ENCODE peak calls at places on chromosomes 1 and 21, in ten cellular contexts. Z is astrocyte of the spinal cord; Q is stimulated activated CD8-positive, alpha-beta memory T cell treated with anti-CD3 and anti-CD28 coated beads, Interleukin-4, amount 100 ng/mL, for 1 hour; R is GOT3; B is heart left ventricle; P is Kasumi-1; D is stimulated activated CD4-positive, alpha-beta T cell treated with anti-CD3 and anti-CD28 coated beads, Interleukin-4, amount 100 ng/mL, for 1 hour; J is Calu3; V is A549; W is SW 1271. A is an unnamed sample.
A peak's percentile ranks its signal among the peaks of the same experiment; 100 is the strongest.

GRCh38 chr1:51423098-51423821 is 92.9 kb upstream of the TTC39A start:
- DNase-seq in Z (no peak), Q (no peak), R (no peak), B (no peak), P (no peak), D (no peak), J (no peak), V (no peak), W (no peak), A (no peak)

GRCh38 chr1:237730826-237731350 is 159.8 kb downstream of the ZP4 start:
- DNase-seq in Z (no peak), Q (no peak), R (no peak), B (no peak), P (no peak), D (no peak), J (no peak), V (no peak), W (no peak), A (no peak)

GRCh38 chr1:33903210-33903589 is 39.3 kb downstream of the HMGB4 start:
- DNase-seq in Z (peak; percentile 18), Q (no peak), R (no peak), B (no peak), P (no peak), D (no peak), J (no peak), V (no peak), W (no peak), A (no peak)

GRCh38 chr1:36768486-36769178 is 265.7 kb downstream of the GRIK3 start:
- DNase-seq in Z (no peak), Q (no peak), R (no peak), B (no peak), P (no peak), D (no peak), J (no peak), V (no peak), W (no peak), A (no peak)

GRCh38 chr1:92399076-92399475 is 87.6 kb downstream of the GFI1 start:
- DNase-seq in Z (no peak), Q (no peak), R (no peak), B (no peak), P (peak; percentile 22), D (no peak), J (no peak), V (no peak), W (no peak), A (no peak)

GRCh38 chr1:20403423-20404145 is 82.4 kb downstream of the CAMK2N1 start:
- DNase-seq in Z (no peak), Q (no peak), R (no peak), B (no peak), P (no peak), D (no peak), J (no peak), V (no peak), W (no peak), A (no peak)

GRCh38 chr21:46622226-46622625 is 13.2 kb upstream of the PRMT2 start:
- DNase-seq in Z (peak; percentile 92), Q (no peak), R (no peak), B (peak; percentile 46), P (peak; percentile 97), D (no peak), J (peak; percentile 75), V (no peak), W (no peak), A (peak; percentile 93)

GRCh38 chr21:31873275-31873695 is 465 bp downstream of the HUNK start:
- DNase-seq in Z (no peak), Q (no peak), R (no peak), B (no peak), P (no peak), D (no peak), J (peak; percentile 32), V (peak; percentile 8), W (no peak), A (no peak)

GRCh38 chr1:180952657-180953013 is 39.9 kb downstream of the KIAA1614 start:
- DNase-seq in Z (no peak), Q (no peak), R (no peak), B (no peak), P (no peak), D (no peak), J (no peak), V (no peak), W (no peak), A (no peak)

GRCh38 chr1:66552829-66553228 is 18.9 kb downstream of the SGIP1 start:
- DNase-seq in Z (no peak), Q (no peak), R (no peak), B (peak; percentile 50), P (no peak), D (no peak), J (no peak), V (no peak), W (no peak), A (no peak)

GRCh38 chr1:67719329-67720196 is 34.6 kb downstream of the GADD45A start:
- DNase-seq in Z (no peak), Q (no peak), R (no peak), B (no peak), P (no peak), D (no peak), J (no peak), V (no peak), W (no peak), A (no peak)

GRCh38 chr1:85463666-85464496 is 1.1 kb downstream of the DDAH1 start:
- DNase-seq in Z (peak; percentile 44), Q (no peak), R (no peak), B (no peak), P (peak; percentile 47), D (no peak), J (no peak), V (peak; percentile 8), W (peak; percentile 29), A (no peak)

GRCh38 chr1:205648212-205648910 is 16.6 kb upstream of the ELK4 start:
- DNase-seq in Z (no peak), Q (no peak), R (no peak), B (no peak), P (no peak), D (no peak), J (no peak), V (no peak), W (no peak), A (no peak)

GRCh38 chr1:203807211-203807610 is 11.8 kb downstream of the ZBED6 start:
- DNase-seq in Z (peak; percentile 71), Q (no peak), R (no peak), B (no peak), P (no peak), D (no peak), J (no peak), V (no peak), W (no peak), A (no peak)

GRCh38 chr21:45537111-45537745 is 5.0 kb downstream of the SLC19A1 start:
- DNase-seq in Z (no peak), Q (no peak), R (no peak), B (peak; percentile 22), P (no peak), D (peak; percentile 4), J (no peak), V (no peak), W (no peak), A (no peak)

GRCh38 chr21:35215870-35216269 is 166.8 kb upstream of the RUNX1 start:
- DNase-seq in Z (no peak), Q (no peak), R (no peak), B (no peak), P (no peak), D (no peak), J (no peak), V (no peak), W (no peak), A (no peak)

GRCh38 chr1:178912597-178912996 is 41.7 kb upstream of the ANGPTL1 start:
- DNase-seq in Z (no peak), Q (no peak), R (no peak), B (no peak), P (no peak), D (no peak), J (no peak), V (no peak), W (no peak), A (no peak)

GRCh38 chr1:159800177-159800935 is 1.8 kb upstream of the FCRL6 start:
- DNase-seq in Z (no peak), Q (peak; percentile 14), R (no peak), B (no peak), P (no peak), D (no peak), J (no peak), V (no peak), W (no peak), A (no peak)

GRCh38 chr1:102434421-102434820 is 437.7 kb upstream of the OLFM3 start:
- DNase-seq in Z (no peak), Q (no peak), R (no peak), B (no peak), P (peak; percentile 35), D (no peak), J (no peak), V (no peak), W (no peak), A (no peak)

GRCh38 chr1:223084466-223084865 is 58.6 kb downstream of the TLR5 start:
- DNase-seq in Z (no peak), Q (no peak), R (no peak), B (no peak), P (no peak), D (no peak), J (no peak), V (no peak), W (no peak), A (no peak)

GRCh38 chr1:180787628-180788307 is 124.9 kb upstream of the KIAA1614 start:
- DNase-seq in Z (no peak), Q (no peak), R (no peak), B (no peak), P (no peak), D (no peak), J (no peak), V (no peak), W (no peak), A (no peak)

GRCh38 chr1:187270256-187270655 is 441.5 kb downstream of the PLA2G4A start:
- DNase-seq in Z (no peak), Q (no peak), R (no peak), B (no peak), P (no peak), D (no peak), J (no peak), V (no peak), W (no peak), A (no peak)

GRCh38 chr1:18174016-18174415 is 66.4 kb downstream of the IGSF21 start:
- DNase-seq in Z (no peak), Q (no peak), R (no peak), B (no peak), P (no peak), D (no peak), J (no peak), V (no peak), W (no peak), A (no peak)

GRCh38 chr1:48236716-48237470 is 14.4 kb downstream of the SLC5A9 start:
- DNase-seq in Z (peak; percentile 26), Q (no peak), R (no peak), B (no peak), P (peak; percentile 65), D (no peak), J (peak; percentile 12), V (peak; percentile 40), W (peak; percentile 5), A (no peak)

GRCh38 chr1:173420330-173420806 is 56.8 kb upstream of the PRDX6 start:
- DNase-seq in Z (peak; percentile 88), Q (no peak), R (peak; percentile 75), B (peak; percentile 40), P (peak; percentile 88), D (peak; percentile 26), J (peak; percentile 78), V (peak; percentile 31), W (peak; percentile 64), A (peak; percentile 73)

GRCh38 chr21:44024895-44025353 is 12.8 kb downstream of the TRAPPC10 start:
- DNase-seq in Z (peak; percentile 80), Q (no peak), R (no peak), B (peak; percentile 71), P (peak; percentile 87), D (no peak), J (no peak), V (no peak), W (no peak), A (no peak)

GRCh38 chr1:59058681-59059441 is 238.0 kb upstream of the FGGY start:
- DNase-seq in Z (no peak), Q (no peak), R (no peak), B (no peak), P (no peak), D (no peak), J (no peak), V (no peak), W (no peak), A (no peak)

GRCh38 chr1:67942269-67942668 is 108.2 kb downstream of the DIRAS3 start:
- DNase-seq in Z (peak; percentile 59), Q (no peak), R (no peak), B (no peak), P (no peak), D (no peak), J (no peak), V (no peak), W (no peak), A (no peak)